ENCODE peak calls at places on chromosomes 4 and X, in eight cellular contexts. Z is MCF 10A, D is osteoblast, H is endothelial cell, C is choroid plexus epithelial cell, I is suprapubic skin, J is type B pancreatic cell, Q is ovary. K is an unnamed sample.
A peak's percentile ranks its signal among the peaks of the same experiment; 100 is the strongest.

GRCh38 chr4:83054928-83055327 is 19.9 kb downstream of the COPS4 start:
- DNase-seq in I (no peak), H (no peak), D (no peak), Q (no peak), Z (peak; percentile 45), J (no peak), C (peak; percentile 59), K (no peak)

GRCh38 chr4:124941267-124941666 is 228.7 kb upstream of the ANKRD50 start:
- DNase-seq in Z (peak; percentile 81), D (no peak), J (no peak), H (no peak), I (no peak), Q (no peak), C (peak; percentile 23), K (no peak)

GRCh38 chr4:11497212-11497806 is 68.6 kb upstream of the HS3ST1 start:
- DNase-seq in D (no peak), Q (no peak), H (no peak), Z (peak; percentile 27), I (no peak), C (no peak), J (no peak), K (no peak)

GRCh38 chr4:3415471-3416141 is 26.2 kb upstream of the HGFAC start:
- DNase-seq in H (no peak), I (peak; percentile 45), D (peak; percentile 78), J (peak; percentile 65), C (no peak), Z (no peak), Q (peak; percentile 62), K (no peak)

GRCh38 chr4:173490817-173491518 is 39.1 kb downstream of the HAND2 start:
- DNase-seq in I (no peak), J (no peak), H (no peak), Z (peak; percentile 59), Q (no peak), C (peak; percentile 65), D (no peak), K (no peak)

GRCh38 chr4:10212400-10212799 is 95.8 kb upstream of the WDR1 start:
- DNase-seq in J (no peak), I (no peak), Z (no peak), Q (no peak), H (no peak), C (no peak), D (no peak), K (no peak)

GRCh38 chr4:54227261-54228063 is 1.6 kb upstream of the PDGFRA start:
- DNase-seq in H (peak; percentile 47), I (peak; percentile 71), Z (no peak), J (peak; percentile 79), Q (peak; percentile 40), D (peak; percentile 71), C (peak; percentile 80), K (peak; percentile 85)

GRCh38 chrX:11397680-11398079 is 104.5 kb downstream of the AMELX start:
- DNase-seq in H (no peak), Q (no peak), Z (no peak), D (no peak), J (no peak), I (no peak), C (no peak), K (no peak)

GRCh38 chr4:53617101-53617680 is 25.9 kb upstream of the LNX1 start:
- DNase-seq in C (no peak), I (no peak), Z (no peak), D (no peak), H (no peak), J (no peak), Q (no peak), K (no peak)

GRCh38 chrX:83934220-83934619 is 73.3 kb downstream of the CYLC1 start:
- DNase-seq in Q (no peak), D (no peak), I (no peak), J (no peak), H (no peak), Z (peak; percentile 15), C (no peak), K (no peak)

GRCh38 chr4:19327364-19327763 is 924.3 kb upstream of the SLIT2 start:
- DNase-seq in J (no peak), D (peak; percentile 62), I (no peak), Q (no peak), Z (no peak), C (peak; percentile 56), H (no peak), K (no peak)

GRCh38 chr4:184812651-184813181 is 13.1 kb downstream of the ACSL1 start:
- DNase-seq in C (peak; percentile 84), Q (no peak), H (no peak), I (no peak), J (no peak), Z (peak; percentile 75), D (peak; percentile 79), K (no peak)

GRCh38 chr4:123083612-123084011 is 161.2 kb upstream of the NUDT6 start:
- DNase-seq in C (no peak), H (no peak), Z (no peak), Q (no peak), J (no peak), I (no peak), D (no peak), K (no peak)

GRCh38 chr4:48187813-48188212 is 53.8 kb upstream of the TXK start:
- DNase-seq in H (no peak), J (no peak), Z (no peak), I (no peak), D (no peak), C (no peak), Q (no peak), K (no peak)

GRCh38 chr4:114072781-114073180 is 93.3 kb upstream of the ARSJ start:
- DNase-seq in Q (no peak), C (no peak), J (no peak), H (no peak), D (no peak), Z (no peak), I (no peak), K (no peak)

GRCh38 chr4:53622739-53623151 is 31.5 kb upstream of the LNX1 start:
- DNase-seq in Z (peak; percentile 94), J (no peak), Q (no peak), C (peak; percentile 74), H (no peak), D (peak; percentile 70), I (no peak), K (no peak)

GRCh38 chr4:84336964-84337705 is 162.0 kb downstream of the NKX6-1 start:
- DNase-seq in J (no peak), Q (no peak), I (no peak), H (no peak), C (no peak), D (no peak), Z (no peak), K (no peak)

GRCh38 chr4:153156263-153156662 is 48.0 kb upstream of the TRIM2 start:
- DNase-seq in D (no peak), H (no peak), C (peak; percentile 10), I (no peak), Q (no peak), Z (no peak), J (no peak), K (no peak)
- TF ChIP-seq CTCF in D (no peak), H (no peak), C (peak; percentile 24), I (no peak), Q (no peak), Z (no peak), J (no peak), K (no peak)

GRCh38 chr4:14700083-14700482 is 302.2 kb upstream of the CPEB2 start:
- DNase-seq in J (no peak), Q (no peak), Z (no peak), C (no peak), I (no peak), H (no peak), D (no peak), K (no peak)
- TF ChIP-seq CTCF in J (no peak), Q (no peak), Z (no peak), C (peak; percentile 10), I (no peak), H (no peak), D (no peak), K (no peak)

GRCh38 chrX:154126101-154126500 is 17.9 kb upstream of the OPN1LW start:
- DNase-seq in Z (no peak), J (peak; percentile 45), C (no peak), Q (no peak), D (no peak), I (no peak), H (no peak), K (no peak)

GRCh38 chrX:154125356-154126040 is 18.5 kb upstream of the OPN1LW start:
- DNase-seq in D (no peak), H (no peak), J (peak; percentile 62), Q (peak; percentile 19), Z (no peak), C (no peak), I (no peak), K (no peak)

GRCh38 chrX:154121961-154122360 is 22.1 kb upstream of the OPN1LW start:
- DNase-seq in Z (no peak), J (no peak), I (no peak), C (no peak), Q (no peak), H (no peak), D (no peak), K (no peak)

GRCh38 chrX:154121207-154121606 is 22.8 kb upstream of the OPN1LW start:
- DNase-seq in D (no peak), H (no peak), Q (no peak), I (no peak), Z (no peak), J (no peak), C (no peak), K (no peak)

DNA sequence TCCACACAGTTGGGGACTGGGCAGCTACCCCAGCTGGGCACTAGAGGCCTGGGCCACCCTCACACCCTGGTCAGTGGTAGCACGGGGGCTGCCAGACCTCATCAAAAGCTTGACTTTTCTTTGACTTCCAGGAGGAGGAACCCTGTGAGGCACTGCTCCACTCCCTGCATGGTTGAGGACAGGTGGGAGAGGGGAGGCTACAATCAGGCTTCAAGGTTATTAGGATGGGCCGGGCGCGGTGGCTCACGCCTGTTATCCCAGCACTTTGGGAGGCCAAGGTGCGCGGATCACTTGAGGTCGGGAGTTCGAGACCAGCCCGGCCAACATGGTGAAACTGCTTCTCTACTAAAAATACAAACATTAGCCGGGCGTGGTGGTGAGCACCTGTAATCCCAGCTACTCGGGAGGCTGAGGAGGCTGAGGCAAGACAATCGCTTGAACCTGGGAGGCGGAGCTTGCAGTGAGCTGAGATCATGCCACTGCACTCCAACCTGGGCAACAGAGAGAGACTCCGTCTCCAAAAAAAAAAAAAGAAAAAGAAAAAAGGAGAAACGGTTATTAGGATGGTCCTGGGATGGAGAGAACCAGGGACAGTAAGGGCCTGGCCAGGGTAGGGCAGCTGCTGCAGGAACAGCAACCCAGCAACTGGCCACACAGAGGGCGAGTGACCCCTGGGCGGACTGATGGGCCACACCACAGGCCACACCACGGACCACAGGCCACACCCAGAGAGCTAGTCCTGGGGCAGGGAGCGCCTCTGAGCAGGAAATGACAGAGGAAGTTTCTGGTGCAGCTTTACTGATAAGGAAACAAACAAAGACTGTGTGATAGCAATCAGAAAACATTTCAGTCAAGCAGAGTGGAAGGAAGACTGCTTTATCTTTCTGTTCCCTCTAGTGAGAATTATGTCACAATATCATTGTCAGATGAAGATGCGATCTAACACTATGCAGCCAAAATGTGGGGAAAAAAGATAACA is 20.5 kb upstream of the OPN1LW start:
- DNase-seq in Q (no peak), H (peak; percentile 31), D (no peak), C (peak; percentile 3), I (no peak), J (no peak), Z (no peak), K (no peak)
- TF ChIP-seq CTCF in Q (no peak), H (no peak), D (no peak), C (no peak), I (no peak), J (no peak), Z (no peak), K (no peak)

GRCh38 chr4:147863111-147863747 is 131.3 kb downstream of the ARHGAP10 start:
- DNase-seq in H (no peak), I (no peak), C (no peak), Z (no peak), J (no peak), D (no peak), Q (no peak), K (no peak)
- TF ChIP-seq CTCF in H (no peak), I (no peak), C (no peak), Z (no peak), J (peak; percentile 15), D (peak; percentile 30), Q (no peak), K (peak; percentile 20)

K was measured in osteocyte.